ENCODE peak calls at places on chromosomes 2 and 18, in five cellular contexts. U is foreskin keratinocyte, V is esophagus squamous epithelium, L is thoracic aorta, O is uterus. F is an unnamed sample.

GRCh38 chr2:233439191-233439590 is 84.9 kb downstream of the DGKD start:
- DNase-seq in L (no peak), O (peak), U (no peak), V (no peak), F (no peak)

GRCh38 chr18:61669320-61669719 is 223.5 kb downstream of the RNF152 start:
- DNase-seq in U (no peak), L (no peak), V (no peak), O (no peak), F (no peak)

GRCh38 chr2:40592223-40592622 is 140.3 kb upstream of the SLC8A1 start:
- DNase-seq in U (no peak), L (no peak), O (no peak), V (no peak), F (no peak)

GRCh38 chr2:332592-332991 is 44.7 kb upstream of the ALKAL2 start:
- DNase-seq in V (no peak), O (no peak), L (no peak), U (no peak), F (no peak)

GRCh38 chr2:73368781-73369180 is 16.9 kb upstream of the ALMS1 start:
- DNase-seq in U (no peak), O (no peak), V (no peak), L (no peak), F (no peak)

GRCh38 chr18:57786038-57786437 is 17.1 kb downstream of the ATP8B1 start:
- DNase-seq in V (no peak), U (no peak), O (peak), L (no peak), F (no peak)

GRCh38 chr2:226796012-226796839 is 3.4 kb downstream of the IRS1 start:
- DNase-seq in L (no peak), U (no peak), O (peak), V (no peak), F (no peak)

GRCh38 chr18:8411492-8411891 is 197.7 kb upstream of the RAB12 start:
- DNase-seq in O (no peak), V (no peak), U (no peak), L (no peak), F (no peak)

GRCh38 chr2:45647986-45648520 is 3.4 kb upstream of the PRKCE start:
- DNase-seq in V (no peak), U (no peak), L (no peak), O (no peak), F (no peak)

GRCh38 chr2:212311807-212312404 is 226.7 kb downstream of the ERBB4 start:
- DNase-seq in U (no peak), L (no peak), O (no peak), V (no peak), F (no peak)

GRCh38 chr2:222842517-222843174 is 18.2 kb upstream of the ACSL3 start:
- DNase-seq in V (no peak), L (no peak), O (no peak), U (peak), F (no peak)

GRCh38 chr2:170249761-170250160 is 71.8 kb downstream of the MYO3B start:
- DNase-seq in U (no peak), V (no peak), O (no peak), L (no peak), F (no peak)

GRCh38 chr18:2921778-2922177 is 75.0 kb downstream of the EMILIN2 start:
- DNase-seq in U (no peak), O (peak), L (no peak), V (no peak), F (no peak)

GRCh38 chr2:31058096-31058843 is 80.0 kb downstream of the GALNT14 start:
- DNase-seq in U (no peak), L (no peak), O (no peak), V (no peak), F (no peak)

GRCh38 chr2:190698895-190699294 is 50.0 kb downstream of the NAB1 start:
- DNase-seq in L (no peak), U (no peak), V (no peak), O (no peak), F (no peak)
- TF ChIP-seq CTCF in L (no peak), U (peak), V (no peak), O (no peak), F (no peak)

GRCh38 chr18:56541340-56541739 is 97.1 kb downstream of the TXNL1 start:
- DNase-seq in O (no peak), V (no peak), U (no peak), L (no peak), F (no peak)

GRCh38 chr18:56538756-56539155 is 99.6 kb downstream of the TXNL1 start:
- DNase-seq in O (no peak), U (no peak), V (no peak), L (no peak), F (no peak)

GRCh38 chr18:56545539-56545938 is 92.9 kb downstream of the TXNL1 start:
- DNase-seq in V (no peak), L (no peak), U (no peak), O (no peak), F (no peak)

GRCh38 chr18:56542488-56542887 is 95.9 kb downstream of the TXNL1 start:
- DNase-seq in L (no peak), O (no peak), U (no peak), V (no peak), F (no peak)

DNA sequence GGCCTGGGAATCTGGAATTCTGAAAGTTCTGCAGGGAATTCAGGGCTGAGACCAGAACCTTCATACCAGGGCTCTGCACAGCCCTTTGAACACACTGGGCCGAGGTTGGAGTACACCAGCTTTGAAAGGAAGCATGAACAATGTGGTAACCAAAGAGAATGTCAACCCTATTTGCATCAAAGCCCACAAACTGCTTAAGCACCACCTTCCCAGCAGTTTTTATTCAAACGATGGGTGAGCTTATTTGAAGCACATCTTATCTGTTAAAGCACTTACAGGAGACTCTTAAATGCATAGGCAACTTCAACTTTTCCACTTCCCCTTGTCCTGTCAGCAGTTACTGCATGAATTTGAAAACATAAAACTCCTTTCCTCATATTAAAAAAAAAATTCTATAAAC is 96.6 kb downstream of the TXNL1 start:
- DNase-seq in L (no peak), U (no peak), O (no peak), V (no peak), F (no peak)
- TF ChIP-seq CTCF in L (no peak), U (no peak), O (no peak), V (no peak), F (no peak)

DNA sequence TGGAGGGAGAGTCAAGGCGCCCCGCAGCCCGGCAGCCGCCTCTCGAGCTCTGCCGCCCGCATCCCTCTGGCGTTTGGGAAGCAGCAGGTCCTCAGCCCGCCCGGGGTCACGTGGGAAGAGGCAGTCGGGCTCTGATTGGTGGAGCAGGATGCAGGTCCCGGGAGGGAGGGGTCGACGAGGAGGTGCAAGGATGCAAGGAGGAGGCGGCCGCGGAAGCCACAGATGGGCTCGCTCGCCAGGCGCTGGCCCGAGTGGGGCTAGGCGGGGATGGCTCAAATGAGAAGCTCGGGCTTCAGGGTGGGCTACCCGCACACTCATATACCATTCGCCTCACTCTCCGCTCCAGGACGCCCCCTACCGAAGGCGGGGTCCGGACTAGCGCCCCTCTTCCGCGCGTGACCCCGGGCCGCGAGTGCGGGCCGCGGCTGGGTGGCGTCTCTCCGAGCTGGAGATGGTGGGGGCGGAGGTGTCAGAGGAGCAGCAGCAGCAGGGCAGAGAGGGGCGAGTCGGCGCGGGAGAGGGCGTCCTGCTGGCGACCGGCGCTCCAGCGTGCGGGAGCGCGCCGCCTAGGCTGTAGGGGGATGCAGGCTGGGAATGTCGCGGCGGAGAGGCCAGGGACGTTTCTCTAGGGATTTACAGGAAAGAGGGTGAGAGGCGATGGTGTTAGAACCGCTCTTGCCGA is at the start of gene TMEFF2:
- DNase-seq in U (no peak), L (no peak), O (peak), V (no peak), F (peak)
- TF ChIP-seq CTCF in U (peak), L (no peak), O (no peak), V (no peak), F (no peak)

DNA sequence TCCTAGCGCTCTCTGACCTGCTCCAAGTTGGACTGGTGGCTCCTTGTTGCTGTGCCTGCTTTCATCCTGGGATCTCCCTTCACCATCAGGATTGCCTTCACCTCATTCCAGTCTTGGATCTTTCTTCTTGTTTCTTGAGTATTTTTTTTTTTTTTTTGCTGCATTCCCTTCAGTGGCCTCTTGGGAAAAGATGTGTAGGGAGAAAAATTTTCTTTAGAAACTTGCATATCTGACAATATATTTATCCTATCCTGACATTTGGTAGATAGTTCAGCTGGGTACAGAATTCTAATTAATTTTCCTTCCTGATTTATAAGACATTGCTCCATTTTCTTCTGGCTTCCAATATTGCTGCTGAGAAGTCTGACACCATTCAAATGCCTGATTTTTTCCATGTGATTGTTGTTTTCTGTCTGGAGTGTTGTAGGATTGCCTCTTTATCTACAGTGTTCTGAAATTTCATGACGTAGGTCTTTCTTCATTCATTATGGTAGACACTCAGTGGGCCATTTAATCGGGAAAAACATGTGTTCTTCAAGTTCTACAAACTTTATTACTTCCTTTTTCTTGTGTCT is 23.0 kb upstream of the IL1A start:
- DNase-seq in V (no peak), L (no peak), U (no peak), O (no peak), F (no peak)
- TF ChIP-seq CTCF in V (no peak), L (no peak), U (peak), O (no peak), F (no peak)